ENCODE peak calls at places on chromosomes 13 and 19, in nine cellular contexts. One of them, this sample, is unnamed.

GRCh38 chr13:41588899-41589298 is 131.5 kb downstream of the RGCC start:
- DNase-seq in mesenchymal stem cell: peak; percentile 93
- DNase-seq in EH: peak; percentile 88
- DNase-seq in BJ: peak; percentile 93
- DNase-seq in NCI-H2081: no peak
- DNase-seq in HT1080: peak; percentile 94
- DNase-seq in effector memory CD8-positive, alpha-beta T cell: no peak
- DNase-seq in HEK293T: no peak
- DNase-seq in memory B cell: no peak
- DNase-seq in this sample: peak; percentile 85

GRCh38 chr13:100788540-100788939 is 113.9 kb upstream of the TMTC4 start:
- DNase-seq in effector memory CD8-positive, alpha-beta T cell: no peak
- DNase-seq in NCI-H2081: no peak
- DNase-seq in EH: no peak
- DNase-seq in HT1080: no peak
- DNase-seq in BJ: no peak
- DNase-seq in HEK293T: no peak
- DNase-seq in memory B cell: no peak
- DNase-seq in mesenchymal stem cell: no peak
- DNase-seq in this sample: no peak

GRCh38 chr19:46134527-46134926 is 10.0 kb upstream of the IGFL3 start:
- DNase-seq in memory B cell: no peak
- DNase-seq in effector memory CD8-positive, alpha-beta T cell: no peak
- DNase-seq in HEK293T: no peak
- DNase-seq in mesenchymal stem cell: peak; percentile 55
- DNase-seq in EH: no peak
- DNase-seq in NCI-H2081: no peak
- DNase-seq in HT1080: no peak
- DNase-seq in BJ: no peak
- DNase-seq in this sample: no peak

GRCh38 chr13:29514720-29515310 is 80.7 kb downstream of the SLC7A1 start:
- DNase-seq in memory B cell: no peak
- DNase-seq in NCI-H2081: no peak
- DNase-seq in mesenchymal stem cell: no peak
- DNase-seq in EH: no peak
- DNase-seq in BJ: no peak
- DNase-seq in effector memory CD8-positive, alpha-beta T cell: no peak
- DNase-seq in HT1080: no peak
- DNase-seq in HEK293T: no peak
- DNase-seq in this sample: no peak

GRCh38 chr19:17543991-17544390 is 11.5 kb upstream of the COLGALT1 start:
- DNase-seq in mesenchymal stem cell: no peak
- DNase-seq in memory B cell: no peak
- DNase-seq in BJ: no peak
- DNase-seq in EH: no peak
- DNase-seq in NCI-H2081: no peak
- DNase-seq in HT1080: no peak
- DNase-seq in HEK293T: no peak
- DNase-seq in effector memory CD8-positive, alpha-beta T cell: no peak
- DNase-seq in this sample: no peak

GRCh38 chr13:87779451-87779850 is 108.3 kb downstream of the SLITRK5 start:
- DNase-seq in mesenchymal stem cell: peak; percentile 2
- DNase-seq in effector memory CD8-positive, alpha-beta T cell: no peak
- DNase-seq in memory B cell: no peak
- DNase-seq in BJ: no peak
- DNase-seq in HT1080: no peak
- DNase-seq in NCI-H2081: no peak
- DNase-seq in EH: no peak
- DNase-seq in HEK293T: no peak
- DNase-seq in this sample: no peak

GRCh38 chr13:76854894-76855293 is 31.3 kb downstream of the KCTD12 start:
- DNase-seq in HEK293T: no peak
- DNase-seq in NCI-H2081: no peak
- DNase-seq in memory B cell: no peak
- DNase-seq in BJ: no peak
- DNase-seq in mesenchymal stem cell: peak; percentile 12
- DNase-seq in HT1080: no peak
- DNase-seq in EH: peak; percentile 52
- DNase-seq in effector memory CD8-positive, alpha-beta T cell: no peak
- DNase-seq in this sample: no peak

GRCh38 chr13:39910041-39910440 is 254.6 kb downstream of the COG6 start:
- DNase-seq in EH: no peak
- DNase-seq in effector memory CD8-positive, alpha-beta T cell: no peak
- DNase-seq in HEK293T: no peak
- DNase-seq in BJ: no peak
- DNase-seq in mesenchymal stem cell: no peak
- DNase-seq in HT1080: no peak
- DNase-seq in NCI-H2081: no peak
- DNase-seq in memory B cell: no peak
- DNase-seq in this sample: no peak

GRCh38 chr13:108690726-108691125 is 61.3 kb downstream of the MYO16 start:
- DNase-seq in BJ: no peak
- DNase-seq in HT1080: no peak
- DNase-seq in EH: no peak
- DNase-seq in effector memory CD8-positive, alpha-beta T cell: no peak
- DNase-seq in memory B cell: no peak
- DNase-seq in HEK293T: no peak
- DNase-seq in mesenchymal stem cell: no peak
- DNase-seq in NCI-H2081: no peak
- DNase-seq in this sample: no peak

GRCh38 chr19:35785087-35785627 is 9.8 kb downstream of the ARHGAP33 start:
- DNase-seq in HT1080: no peak
- DNase-seq in memory B cell: no peak
- DNase-seq in BJ: no peak
- DNase-seq in NCI-H2081: no peak
- DNase-seq in effector memory CD8-positive, alpha-beta T cell: no peak
- DNase-seq in mesenchymal stem cell: no peak
- DNase-seq in HEK293T: no peak
- DNase-seq in EH: no peak
- DNase-seq in this sample: no peak

GRCh38 chr19:39506944-39507714 is 7.8 kb upstream of the SELENOV start:
- DNase-seq in effector memory CD8-positive, alpha-beta T cell: no peak
- DNase-seq in BJ: no peak
- DNase-seq in EH: peak; percentile 74
- DNase-seq in HEK293T: peak; percentile 89
- DNase-seq in NCI-H2081: peak; percentile 81
- DNase-seq in mesenchymal stem cell: peak; percentile 63
- DNase-seq in HT1080: peak; percentile 51
- DNase-seq in memory B cell: peak; percentile 36
- DNase-seq in this sample: no peak

GRCh38 chr13:19984430-19985218 is 26.1 kb downstream of the ZMYM2 start:
- DNase-seq in HEK293T: peak; percentile 13
- DNase-seq in EH: peak; percentile 67
- DNase-seq in HT1080: peak; percentile 23
- DNase-seq in effector memory CD8-positive, alpha-beta T cell: peak; percentile 2
- DNase-seq in NCI-H2081: peak; percentile 7
- DNase-seq in memory B cell: peak; percentile 7
- DNase-seq in mesenchymal stem cell: peak; percentile 60
- DNase-seq in BJ: no peak
- DNase-seq in this sample: peak; percentile 24

GRCh38 chr13:99605417-99606321 is 104.4 kb downstream of the TM9SF2 start:
- DNase-seq in effector memory CD8-positive, alpha-beta T cell: no peak
- DNase-seq in HT1080: peak; percentile 54
- DNase-seq in EH: peak; percentile 47
- DNase-seq in mesenchymal stem cell: no peak
- DNase-seq in BJ: no peak
- DNase-seq in NCI-H2081: peak; percentile 61
- DNase-seq in memory B cell: peak; percentile 43
- DNase-seq in HEK293T: peak; percentile 35
- DNase-seq in this sample: no peak

GRCh38 chr13:73717632-73718031 is 416.6 kb downstream of the KLF12 start:
- DNase-seq in HEK293T: no peak
- DNase-seq in mesenchymal stem cell: peak; percentile 48
- DNase-seq in effector memory CD8-positive, alpha-beta T cell: no peak
- DNase-seq in NCI-H2081: no peak
- DNase-seq in EH: peak; percentile 31
- DNase-seq in memory B cell: no peak
- DNase-seq in HT1080: peak; percentile 29
- DNase-seq in BJ: no peak
- DNase-seq in this sample: no peak

GRCh38 chr13:43316997-43317396 is 293.6 kb downstream of the DNAJC15 start:
- DNase-seq in BJ: no peak
- DNase-seq in effector memory CD8-positive, alpha-beta T cell: no peak
- DNase-seq in HEK293T: no peak
- DNase-seq in HT1080: peak; percentile 78
- DNase-seq in mesenchymal stem cell: peak; percentile 50
- DNase-seq in NCI-H2081: peak; percentile 56
- DNase-seq in EH: peak; percentile 74
- DNase-seq in memory B cell: no peak
- DNase-seq in this sample: no peak

GRCh38 chr19:39430675-39431593 is 4.8 kb downstream of the RPS16 start:
- DNase-seq in NCI-H2081: no peak
- DNase-seq in effector memory CD8-positive, alpha-beta T cell: peak; percentile 34
- DNase-seq in memory B cell: peak; percentile 67
- DNase-seq in HEK293T: no peak
- DNase-seq in EH: peak; percentile 81
- DNase-seq in mesenchymal stem cell: peak; percentile 100
- DNase-seq in BJ: no peak
- DNase-seq in HT1080: peak; percentile 99
- DNase-seq in this sample: peak; percentile 83

GRCh38 chr13:24292476-24292875 is 16.9 kb upstream of the C1QTNF9 start:
- DNase-seq in HEK293T: no peak
- DNase-seq in memory B cell: no peak
- DNase-seq in BJ: no peak
- DNase-seq in EH: no peak
- DNase-seq in NCI-H2081: no peak
- DNase-seq in mesenchymal stem cell: no peak
- DNase-seq in HT1080: no peak
- DNase-seq in effector memory CD8-positive, alpha-beta T cell: no peak
- DNase-seq in this sample: no peak

GRCh38 chr13:57996717-57997116 is 365.2 kb downstream of the PCDH17 start:
- DNase-seq in HT1080: peak; percentile 41
- DNase-seq in effector memory CD8-positive, alpha-beta T cell: no peak
- DNase-seq in mesenchymal stem cell: peak; percentile 57
- DNase-seq in BJ: no peak
- DNase-seq in memory B cell: no peak
- DNase-seq in HEK293T: no peak
- DNase-seq in NCI-H2081: no peak
- DNase-seq in EH: no peak
- DNase-seq in this sample: no peak

GRCh38 chr19:42306646-42307045 is 4.2 kb upstream of the PAFAH1B3 start:
- DNase-seq in effector memory CD8-positive, alpha-beta T cell: no peak
- DNase-seq in memory B cell: no peak
- DNase-seq in HEK293T: no peak
- DNase-seq in NCI-H2081: no peak
- DNase-seq in HT1080: no peak
- DNase-seq in EH: no peak
- DNase-seq in BJ: no peak
- DNase-seq in mesenchymal stem cell: no peak
- DNase-seq in this sample: no peak

GRCh38 chr19:54518844-54519243 is 16.2 kb downstream of the LAIR2 start:
- DNase-seq in BJ: no peak
- DNase-seq in HEK293T: no peak
- DNase-seq in HT1080: peak; percentile 79
- DNase-seq in effector memory CD8-positive, alpha-beta T cell: no peak
- DNase-seq in NCI-H2081: no peak
- DNase-seq in mesenchymal stem cell: no peak
- DNase-seq in memory B cell: no peak
- DNase-seq in EH: no peak
- DNase-seq in this sample: no peak

GRCh38 chr13:97568850-97569249 is 134.9 kb downstream of the RAP2A start:
- DNase-seq in BJ: no peak
- DNase-seq in EH: no peak
- DNase-seq in mesenchymal stem cell: no peak
- DNase-seq in memory B cell: no peak
- DNase-seq in HT1080: peak; percentile 27
- DNase-seq in effector memory CD8-positive, alpha-beta T cell: no peak
- DNase-seq in HEK293T: no peak
- DNase-seq in NCI-H2081: no peak
- DNase-seq in this sample: no peak

GRCh38 chr13:101846701-101847100 is 394.2 kb downstream of the ITGBL1 start:
- DNase-seq in EH: no peak
- DNase-seq in effector memory CD8-positive, alpha-beta T cell: no peak
- DNase-seq in mesenchymal stem cell: no peak
- DNase-seq in HEK293T: no peak
- DNase-seq in BJ: no peak
- DNase-seq in NCI-H2081: no peak
- DNase-seq in HT1080: no peak
- DNase-seq in memory B cell: no peak
- DNase-seq in this sample: no peak

GRCh38 chr19:30253581-30253996 is 118.6 kb upstream of the ZNF536 start:
- DNase-seq in memory B cell: no peak
- DNase-seq in mesenchymal stem cell: no peak
- DNase-seq in EH: no peak
- DNase-seq in BJ: peak; percentile 19
- DNase-seq in HEK293T: peak; percentile 26
- DNase-seq in effector memory CD8-positive, alpha-beta T cell: no peak
- DNase-seq in HT1080: peak; percentile 45
- DNase-seq in NCI-H2081: no peak
- DNase-seq in this sample: no peak

GRCh38 chr19:3982701-3983541 is 2.3 kb downstream of the EEF2 start:
- DNase-seq in HEK293T: no peak
- DNase-seq in mesenchymal stem cell: peak; percentile 74
- DNase-seq in effector memory CD8-positive, alpha-beta T cell: no peak
- DNase-seq in BJ: no peak
- DNase-seq in EH: peak; percentile 78
- DNase-seq in HT1080: peak; percentile 70
- DNase-seq in NCI-H2081: no peak
- DNase-seq in memory B cell: no peak
- DNase-seq in this sample: no peak

GRCh38 chr19:58001895-58002369 is 688 bp downstream of the ZNF606 start:
- DNase-seq in mesenchymal stem cell: peak; percentile 49
- DNase-seq in EH: peak; percentile 22
- DNase-seq in BJ: no peak
- DNase-seq in NCI-H2081: no peak
- DNase-seq in memory B cell: no peak
- DNase-seq in HT1080: peak; percentile 8
- DNase-seq in effector memory CD8-positive, alpha-beta T cell: no peak
- DNase-seq in HEK293T: no peak
- DNase-seq in this sample: no peak

GRCh38 chr19:31279436-31279765 is 69.8 kb downstream of the TSHZ3 start:
- DNase-seq in NCI-H2081: no peak
- DNase-seq in mesenchymal stem cell: no peak
- DNase-seq in EH: no peak
- DNase-seq in HT1080: no peak
- DNase-seq in memory B cell: no peak
- DNase-seq in BJ: no peak
- DNase-seq in effector memory CD8-positive, alpha-beta T cell: no peak
- DNase-seq in HEK293T: no peak
- DNase-seq in this sample: no peak

GRCh38 chr19:47376589-47377144 is 27.6 kb downstream of the DHX34 start:
- DNase-seq in effector memory CD8-positive, alpha-beta T cell: no peak
- DNase-seq in HEK293T: no peak
- DNase-seq in HT1080: no peak
- DNase-seq in mesenchymal stem cell: no peak
- DNase-seq in memory B cell: no peak
- DNase-seq in EH: no peak
- DNase-seq in NCI-H2081: no peak
- DNase-seq in BJ: no peak
- DNase-seq in this sample: no peak

GRCh38 chr19:2942928-2943640 is 1.7 kb downstream of the ZNF77 start:
- DNase-seq in effector memory CD8-positive, alpha-beta T cell: no peak
- DNase-seq in NCI-H2081: no peak
- DNase-seq in memory B cell: no peak
- DNase-seq in EH: no peak
- DNase-seq in HEK293T: no peak
- DNase-seq in mesenchymal stem cell: no peak
- DNase-seq in BJ: no peak
- DNase-seq in HT1080: no peak
- DNase-seq in this sample: no peak

GRCh38 chr13:65336916-65337315 is 1893.2 kb downstream of the PCDH9 start:
- DNase-seq in BJ: no peak
- DNase-seq in mesenchymal stem cell: no peak
- DNase-seq in HEK293T: no peak
- DNase-seq in NCI-H2081: peak; percentile 80
- DNase-seq in effector memory CD8-positive, alpha-beta T cell: no peak
- DNase-seq in EH: peak; percentile 46
- DNase-seq in HT1080: peak; percentile 34
- DNase-seq in memory B cell: no peak
- DNase-seq in this sample: no peak

GRCh38 chr19:47112166-47112663 is 1.4 kb downstream of the ZC3H4 start:
- DNase-seq in mesenchymal stem cell: peak; percentile 88
- DNase-seq in NCI-H2081: peak; percentile 74
- DNase-seq in HT1080: peak; percentile 86
- DNase-seq in BJ: no peak
- DNase-seq in memory B cell: peak; percentile 82
- DNase-seq in HEK293T: peak; percentile 62
- DNase-seq in EH: peak; percentile 94
- DNase-seq in effector memory CD8-positive, alpha-beta T cell: peak; percentile 80
- DNase-seq in this sample: peak; percentile 70

GRCh38 chr19:51324082-51324481 is 12.6 kb downstream of the IGLON5 start:
- DNase-seq in HT1080: no peak
- DNase-seq in memory B cell: no peak
- DNase-seq in mesenchymal stem cell: no peak
- DNase-seq in BJ: no peak
- DNase-seq in EH: no peak
- DNase-seq in HEK293T: no peak
- DNase-seq in effector memory CD8-positive, alpha-beta T cell: no peak
- DNase-seq in NCI-H2081: no peak
- DNase-seq in this sample: no peak